ENCODE peak calls at places on chromosome 12, in eight cellular contexts. I, H, J, C, W, P, N and B are unnamed samples.

GRCh38 chr12:113040722-113041168 is 15.8 kb upstream of the DTX1 start:
- DNase-seq in I (no peak), H (peak; percentile 72), J (peak; percentile 76), C (no peak), W (no peak), P (peak; percentile 84), N (peak; percentile 58), B (peak; percentile 99)

GRCh38 chr12:27309995-27310315 is 22.7 kb upstream of the BMAL2 start:
- DNase-seq in I (no peak), H (no peak), J (no peak), C (no peak), W (no peak), P (no peak), N (no peak), B (no peak)

GRCh38 chr12:12993367-12993766 is 6.7 kb downstream of the HEBP1 start:
- DNase-seq in I (no peak), H (no peak), J (no peak), C (no peak), W (no peak), P (no peak), N (no peak), B (no peak)

GRCh38 chr12:8698132-8698829 is 490 bp downstream of the RIMKLB start:
- DNase-seq in I (no peak), H (no peak), J (peak; percentile 46), C (peak; percentile 71), W (peak; percentile 78), P (peak; percentile 87), N (peak; percentile 68), B (peak; percentile 46)

GRCh38 chr12:46209914-46210834 is 58.7 kb downstream of the SLC38A1 start:
- DNase-seq in I (no peak), H (no peak), J (peak; percentile 59), C (no peak), W (no peak), P (no peak), N (no peak), B (peak; percentile 82)

GRCh38 chr12:101935769-101936741 is 58.7 kb downstream of the DRAM1 start:
- DNase-seq in I (peak; percentile 93), H (peak; percentile 96), J (no peak), C (no peak), W (peak; percentile 65), P (peak; percentile 78), N (no peak), B (peak; percentile 98)

GRCh38 chr12:117069926-117070900 is 29.0 kb downstream of the TESC start:
- DNase-seq in I (no peak), H (no peak), J (no peak), C (no peak), W (no peak), P (no peak), N (peak; percentile 73), B (no peak)

GRCh38 chr12:124862768-124863408 is 776 bp downstream of the SCARB1 start:
- DNase-seq in I (no peak), H (no peak), J (peak; percentile 22), C (no peak), W (no peak), P (no peak), N (peak; percentile 65), B (peak; percentile 21)

GRCh38 chr12:128111951-128112350 is 155.0 kb upstream of the TMEM132C start:
- DNase-seq in I (no peak), H (no peak), J (no peak), C (no peak), W (no peak), P (no peak), N (no peak), B (no peak)

GRCh38 chr12:58367041-58367440 is 425.7 kb downstream of the ATP23 start:
- DNase-seq in I (no peak), H (no peak), J (no peak), C (no peak), W (no peak), P (no peak), N (no peak), B (no peak)

GRCh38 chr12:57011438-57012424 is 4.6 kb downstream of the TAC3 start:
- DNase-seq in I (no peak), H (no peak), J (no peak), C (no peak), W (no peak), P (no peak), N (no peak), B (no peak)

GRCh38 chr12:80033457-80033856 is 65.9 kb upstream of the OTOGL start:
- DNase-seq in I (peak; percentile 50), H (peak; percentile 62), J (no peak), C (no peak), W (no peak), P (peak; percentile 74), N (no peak), B (peak; percentile 82)

GRCh38 chr12:105348142-105348541 is 17.7 kb downstream of the C12orf75 start:
- DNase-seq in I (no peak), H (no peak), J (no peak), C (no peak), W (no peak), P (no peak), N (no peak), B (no peak)

GRCh38 chr12:128920468-128920867 is 67.2 kb downstream of the GLT1D1 start:
- DNase-seq in I (no peak), H (no peak), J (no peak), C (no peak), W (no peak), P (no peak), N (no peak), B (peak; percentile 18)

GRCh38 chr12:108711486-108712163 is 19.7 kb downstream of the CORO1C start:
- DNase-seq in I (no peak), H (no peak), J (no peak), C (no peak), W (no peak), P (no peak), N (no peak), B (no peak)

GRCh38 chr12:2170376-2170775 is 117.6 kb downstream of the CACNA1C start:
- DNase-seq in I (no peak), H (no peak), J (no peak), C (no peak), W (no peak), P (no peak), N (no peak), B (peak; percentile 40)

GRCh38 chr12:124678421-124678893 is 111.0 kb upstream of the NCOR2 start:
- DNase-seq in I (no peak), H (no peak), J (no peak), C (no peak), W (no peak), P (no peak), N (peak; percentile 51), B (no peak)

GRCh38 chr12:94571556-94571955 is 78.8 kb downstream of the TMCC3 start:
- DNase-seq in I (peak; percentile 46), H (no peak), J (peak; percentile 83), C (no peak), W (peak; percentile 63), P (no peak), N (no peak), B (peak; percentile 92)

GRCh38 chr12:4322789-4323188 is 1.8 kb downstream of the TIGAR start:
- DNase-seq in I (no peak), H (no peak), J (no peak), C (no peak), W (no peak), P (no peak), N (no peak), B (no peak)

GRCh38 chr12:48198619-48198973 is 4.5 kb downstream of the OR10AD1 start:
- DNase-seq in I (no peak), H (no peak), J (peak; percentile 8), C (no peak), W (peak; percentile 78), P (peak; percentile 74), N (no peak), B (peak; percentile 14)

GRCh38 chr12:48197549-48197966 is 5.5 kb downstream of the OR10AD1 start:
- DNase-seq in I (no peak), H (no peak), J (peak; percentile 8), C (no peak), W (no peak), P (no peak), N (no peak), B (peak; percentile 60)

GRCh38 chr12:48199784-48200198 is 3.3 kb downstream of the OR10AD1 start:
- DNase-seq in I (peak; percentile 43), H (no peak), J (no peak), C (no peak), W (no peak), P (no peak), N (no peak), B (peak; percentile 50)

GRCh38 chr12:48198985-48199384 is 4.1 kb downstream of the OR10AD1 start:
- DNase-seq in I (no peak), H (no peak), J (no peak), C (no peak), W (no peak), P (no peak), N (no peak), B (no peak)

GRCh38 chr12:48197967-48198618 is 5.0 kb downstream of the OR10AD1 start:
- DNase-seq in I (peak; percentile 65), H (peak; percentile 65), J (peak; percentile 87), C (peak; percentile 92), W (peak; percentile 96), P (peak; percentile 98), N (peak; percentile 67), B (peak; percentile 95)
- TF ChIP-seq CTCF in I (peak; percentile 14), H (no peak), J (no peak), C (peak; percentile 14), W (peak; percentile 6), P (no peak), N (no peak), B (no peak)

GRCh38 chr12:132395908-132396305 is 66.5 kb upstream of the GALNT9 start:
- DNase-seq in I (no peak), H (no peak), J (no peak), C (no peak), W (no peak), P (peak; percentile 52), N (no peak), B (no peak)
- TF ChIP-seq CTCF in I (no peak), H (no peak), J (no peak), C (no peak), W (no peak), P (no peak), N (no peak), B (no peak)

GRCh38 chr12:130192667-130193345 is 30.5 kb downstream of the FZD10 start:
- DNase-seq in I (no peak), H (no peak), J (no peak), C (no peak), W (no peak), P (no peak), N (peak; percentile 73), B (no peak)
- TF ChIP-seq CTCF in I (no peak), H (no peak), J (no peak), C (no peak), W (no peak), P (no peak), N (peak; percentile 63), B (no peak)

DNA sequence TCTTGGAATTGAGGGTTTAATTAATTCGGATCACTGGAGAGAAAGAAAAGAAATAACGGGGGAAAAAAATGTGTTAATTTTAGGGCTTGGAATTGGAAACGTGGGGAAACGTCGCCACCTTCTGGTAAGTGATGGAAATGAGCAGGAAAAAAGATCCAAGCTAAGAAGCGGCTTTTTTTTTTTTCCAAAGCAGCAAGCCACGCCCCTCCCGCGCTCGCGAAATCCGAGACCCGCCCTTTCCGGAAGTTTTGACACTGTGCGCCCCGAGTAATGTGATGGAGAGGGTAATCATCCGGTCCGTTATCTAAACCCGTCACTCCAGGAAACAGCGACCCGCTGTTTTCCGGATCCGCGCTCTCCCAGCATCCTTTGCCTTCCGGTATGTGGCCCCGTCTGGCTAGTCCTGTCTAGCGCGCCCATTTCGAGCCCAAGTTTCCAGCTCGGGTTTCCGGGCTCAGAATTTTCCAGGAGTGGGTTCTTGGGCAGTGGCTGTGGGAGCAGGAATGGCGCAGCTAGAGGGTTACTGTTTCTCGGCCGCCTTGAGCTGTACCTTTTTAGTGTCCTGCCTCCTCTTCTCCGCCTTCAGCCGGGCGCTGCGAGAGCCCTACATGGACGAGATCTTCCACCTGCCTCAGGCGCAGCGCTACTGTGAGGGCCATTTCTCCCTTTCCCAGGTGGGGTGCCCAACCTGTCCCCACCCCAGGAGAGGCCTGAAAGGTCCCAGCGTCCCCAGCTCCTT is at the start of gene ALG10B:
- DNase-seq in I (peak; percentile 94), H (peak; percentile 89), J (peak; percentile 89), C (peak; percentile 80), W (peak; percentile 93), P (peak; percentile 96), N (peak; percentile 92), B (peak; percentile 98)
- TF ChIP-seq CTCF in I (peak; percentile 58), H (peak; percentile 57), J (no peak), C (peak; percentile 71), W (peak; percentile 50), P (peak; percentile 52), N (peak; percentile 43), B (peak; percentile 59)